ENCODE peak calls at places on chromosome 15, in nine cellular contexts. One of them, this sample, is unnamed.

GRCh38 chr15:86004061-86004460 is 75.6 kb upstream of the AGBL1 start:
- DNase-seq in T-helper 9 cell: no peak
- DNase-seq in fibroblast of mammary gland: no peak
- DNase-seq in SJSA1: no peak
- DNase-seq in ACHN: no peak
- DNase-seq in Right ventricle myocardium superior: no peak
- DNase-seq in RPMI8226: no peak
- DNase-seq in left ventricle myocardium superior: no peak
- DNase-seq in uterus: no peak
- DNase-seq in this sample: no peak

GRCh38 chr15:22887157-22887951 is 48.9 kb downstream of the NIPA2 start:
- DNase-seq in RPMI8226: no peak
- DNase-seq in SJSA1: peak
- DNase-seq in uterus: no peak
- DNase-seq in Right ventricle myocardium superior: no peak
- DNase-seq in fibroblast of mammary gland: peak
- DNase-seq in ACHN: no peak
- DNase-seq in T-helper 9 cell: no peak
- DNase-seq in left ventricle myocardium superior: peak
- DNase-seq in this sample: no peak

GRCh38 chr15:73809728-73810501 is 56.8 kb upstream of the INSYN1 start:
- DNase-seq in SJSA1: no peak
- DNase-seq in T-helper 9 cell: no peak
- DNase-seq in left ventricle myocardium superior: peak
- DNase-seq in ACHN: no peak
- DNase-seq in RPMI8226: peak
- DNase-seq in uterus: no peak
- DNase-seq in fibroblast of mammary gland: peak
- DNase-seq in Right ventricle myocardium superior: no peak
- DNase-seq in this sample: no peak

GRCh38 chr15:82313446-82313845 is 35.8 kb downstream of the GOLGA6L10 start:
- DNase-seq in uterus: no peak
- DNase-seq in SJSA1: no peak
- DNase-seq in T-helper 9 cell: no peak
- DNase-seq in fibroblast of mammary gland: no peak
- DNase-seq in left ventricle myocardium superior: no peak
- DNase-seq in RPMI8226: no peak
- DNase-seq in Right ventricle myocardium superior: no peak
- DNase-seq in ACHN: no peak
- DNase-seq in this sample: peak

GRCh38 chr15:39792025-39792893 is 9.6 kb upstream of the FSIP1 start:
- DNase-seq in RPMI8226: no peak
- DNase-seq in uterus: no peak
- DNase-seq in left ventricle myocardium superior: no peak
- DNase-seq in fibroblast of mammary gland: peak
- DNase-seq in Right ventricle myocardium superior: no peak
- DNase-seq in ACHN: no peak
- DNase-seq in T-helper 9 cell: no peak
- DNase-seq in SJSA1: no peak
- DNase-seq in this sample: no peak

GRCh38 chr15:44144193-44144592 is 50.9 kb downstream of the FRMD5 start:
- DNase-seq in Right ventricle myocardium superior: no peak
- DNase-seq in SJSA1: no peak
- DNase-seq in RPMI8226: no peak
- DNase-seq in left ventricle myocardium superior: no peak
- DNase-seq in fibroblast of mammary gland: no peak
- DNase-seq in uterus: no peak
- DNase-seq in T-helper 9 cell: no peak
- DNase-seq in ACHN: no peak
- DNase-seq in this sample: no peak

GRCh38 chr15:85859671-85860070 is 64.9 kb upstream of the KLHL25 start:
- DNase-seq in RPMI8226: no peak
- DNase-seq in left ventricle myocardium superior: no peak
- DNase-seq in Right ventricle myocardium superior: no peak
- DNase-seq in T-helper 9 cell: no peak
- DNase-seq in SJSA1: no peak
- DNase-seq in fibroblast of mammary gland: no peak
- DNase-seq in uterus: no peak
- DNase-seq in ACHN: no peak
- DNase-seq in this sample: no peak

GRCh38 chr15:101378879-101379278 is 83.8 kb upstream of the SNRPA1 start:
- DNase-seq in RPMI8226: no peak
- DNase-seq in T-helper 9 cell: no peak
- DNase-seq in SJSA1: no peak
- DNase-seq in ACHN: no peak
- DNase-seq in left ventricle myocardium superior: no peak
- DNase-seq in uterus: no peak
- DNase-seq in Right ventricle myocardium superior: no peak
- DNase-seq in fibroblast of mammary gland: no peak
- DNase-seq in this sample: no peak

GRCh38 chr15:97890307-97890706 is 70.2 kb upstream of the ARRDC4 start:
- DNase-seq in fibroblast of mammary gland: no peak
- DNase-seq in left ventricle myocardium superior: no peak
- DNase-seq in Right ventricle myocardium superior: no peak
- DNase-seq in ACHN: no peak
- DNase-seq in uterus: no peak
- DNase-seq in SJSA1: no peak
- DNase-seq in RPMI8226: no peak
- DNase-seq in T-helper 9 cell: no peak
- DNase-seq in this sample: no peak

GRCh38 chr15:92112180-92112579 is 258.7 kb downstream of the SLCO3A1 start:
- DNase-seq in T-helper 9 cell: no peak
- DNase-seq in RPMI8226: no peak
- DNase-seq in uterus: no peak
- DNase-seq in Right ventricle myocardium superior: no peak
- DNase-seq in ACHN: no peak
- DNase-seq in SJSA1: no peak
- DNase-seq in fibroblast of mammary gland: peak
- DNase-seq in left ventricle myocardium superior: no peak
- DNase-seq in this sample: peak

GRCh38 chr15:41661529-41662225 is 1.5 kb downstream of the MGA start:
- DNase-seq in ACHN: peak
- DNase-seq in SJSA1: peak
- DNase-seq in left ventricle myocardium superior: peak
- DNase-seq in uterus: peak
- DNase-seq in fibroblast of mammary gland: peak
- DNase-seq in RPMI8226: peak
- DNase-seq in Right ventricle myocardium superior: peak
- DNase-seq in T-helper 9 cell: peak
- DNase-seq in this sample: peak

GRCh38 chr15:92155941-92156340 is 237.7 kb upstream of the ST8SIA2 start:
- DNase-seq in Right ventricle myocardium superior: no peak
- DNase-seq in ACHN: no peak
- DNase-seq in uterus: no peak
- DNase-seq in left ventricle myocardium superior: no peak
- DNase-seq in T-helper 9 cell: no peak
- DNase-seq in fibroblast of mammary gland: no peak
- DNase-seq in SJSA1: no peak
- DNase-seq in RPMI8226: no peak
- DNase-seq in this sample: no peak

GRCh38 chr15:48242015-48242414 is 35.9 kb downstream of the SLC12A1 start:
- DNase-seq in SJSA1: no peak
- DNase-seq in ACHN: no peak
- DNase-seq in fibroblast of mammary gland: no peak
- DNase-seq in left ventricle myocardium superior: no peak
- DNase-seq in T-helper 9 cell: no peak
- DNase-seq in uterus: no peak
- DNase-seq in Right ventricle myocardium superior: no peak
- DNase-seq in RPMI8226: no peak
- DNase-seq in this sample: no peak

GRCh38 chr15:64046347-64047153 is at the start of gene DAPK2:
- DNase-seq in fibroblast of mammary gland: peak
- DNase-seq in left ventricle myocardium superior: peak
- DNase-seq in ACHN: peak
- DNase-seq in uterus: peak
- DNase-seq in SJSA1: peak
- DNase-seq in RPMI8226: peak
- DNase-seq in T-helper 9 cell: peak
- DNase-seq in Right ventricle myocardium superior: peak
- DNase-seq in this sample: peak

GRCh38 chr15:80093854-80094418 is 34.5 kb downstream of the ZFAND6 start:
- DNase-seq in SJSA1: no peak
- DNase-seq in uterus: peak
- DNase-seq in fibroblast of mammary gland: peak
- DNase-seq in RPMI8226: no peak
- DNase-seq in Right ventricle myocardium superior: peak
- DNase-seq in left ventricle myocardium superior: peak
- DNase-seq in T-helper 9 cell: no peak
- DNase-seq in ACHN: no peak
- DNase-seq in this sample: peak